ENCODE peak calls at places on chromosome 15, in five cellular contexts. X is testis, G is neuronal stem cell, V is GM23248, L is prostate gland. I is an unnamed sample.

GRCh38 chr15:39270976-39271375 is 309.9 kb upstream of the THBS1 start:
- DNase-seq in X (no peak), G (no peak), V (peak; percentile 100), L (no peak), I (peak; percentile 55)

GRCh38 chr15:92665100-92665555 is 9.6 kb upstream of the FAM174B start:
- DNase-seq in X (peak; percentile 60), G (no peak), V (peak; percentile 39), L (no peak), I (no peak)

GRCh38 chr15:69340243-69340991 is 41.7 kb downstream of the PAQR5 start:
- DNase-seq in X (no peak), G (no peak), V (no peak), L (no peak), I (no peak)

GRCh38 chr15:27482344-27482743 is 511.4 kb downstream of the GABRG3 start:
- DNase-seq in X (no peak), G (no peak), V (no peak), L (no peak), I (no peak)

GRCh38 chr15:38531509-38531908 is 33.1 kb downstream of the RASGRP1 start:
- DNase-seq in X (peak; percentile 22), G (no peak), V (peak; percentile 87), L (no peak), I (no peak)

GRCh38 chr15:89088605-89089315 is 504 bp downstream of the ABHD2 start:
- DNase-seq in X (no peak), G (no peak), V (peak; percentile 46), L (no peak), I (no peak)

GRCh38 chr15:70152070-70152480 is 54.4 kb upstream of the TLE3 start:
- DNase-seq in X (no peak), G (no peak), V (peak; percentile 22), L (peak; percentile 55), I (no peak)

GRCh38 chr15:52733078-52733477 is 53.9 kb upstream of the ATOSA start:
- DNase-seq in X (no peak), G (no peak), V (no peak), L (no peak), I (no peak)

GRCh38 chr15:67701669-67702068 is 123.6 kb upstream of the SKOR1 start:
- DNase-seq in X (peak; percentile 25), G (no peak), V (peak; percentile 60), L (no peak), I (no peak)

GRCh38 chr15:83160741-83161140 is 46.9 kb downstream of the HDGFL3 start:
- DNase-seq in X (no peak), G (no peak), V (no peak), L (no peak), I (no peak)

GRCh38 chr15:34889486-34889885 is 80.1 kb downstream of the AQR start:
- DNase-seq in X (no peak), G (no peak), V (peak; percentile 45), L (no peak), I (no peak)

DNA sequence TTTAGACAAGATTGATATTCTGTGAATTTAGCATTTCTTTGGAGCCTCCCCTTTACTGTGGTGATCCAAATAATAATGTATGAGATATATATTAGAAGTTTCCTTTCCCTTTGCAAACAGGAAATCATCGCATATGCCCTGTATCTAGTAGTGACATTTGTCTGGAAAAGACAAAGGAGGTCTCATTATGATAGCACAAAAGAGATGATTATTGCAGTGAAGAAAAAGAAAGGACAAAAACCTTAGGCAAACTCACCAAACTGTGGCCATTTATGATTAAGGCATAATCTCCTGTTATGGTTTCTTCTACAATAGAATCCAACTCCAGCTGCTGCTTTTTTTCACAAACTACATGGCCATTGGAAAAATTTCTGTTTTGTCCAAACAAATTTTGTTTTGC is 218.2 kb downstream of the ATP8B4 start:
- DNase-seq in X (no peak), G (no peak), V (peak; percentile 7), L (no peak), I (no peak)
- H3K4me1 ChIP-seq in X (peaks cover 12% of the 10 kb centered on the region), G (peaks cover 6% of the 10 kb centered on the region), V (peaks cover 74% of the 10 kb centered on the region), L (no peaks in the 10 kb centered on the region), I (no peaks in the 10 kb centered on the region)

GRCh38 chr15:90883971-90884718 is at the start of gene FES:
- DNase-seq in X (no peak), G (peak; percentile 40), V (peak; percentile 53), L (no peak), I (peak; percentile 73)

GRCh38 chr15:90882781-90883525 is 1.4 kb upstream of the FES start:
- DNase-seq in X (no peak), G (no peak), V (no peak), L (no peak), I (peak; percentile 73)

GRCh38 chr15:90881978-90882721 is 2.2 kb upstream of the FES start:
- DNase-seq in X (no peak), G (no peak), V (no peak), L (no peak), I (peak; percentile 76)

GRCh38 chr15:90884719-90885431 is 571 bp downstream of the FES start:
- DNase-seq in X (no peak), G (no peak), V (no peak), L (no peak), I (no peak)

DNA sequence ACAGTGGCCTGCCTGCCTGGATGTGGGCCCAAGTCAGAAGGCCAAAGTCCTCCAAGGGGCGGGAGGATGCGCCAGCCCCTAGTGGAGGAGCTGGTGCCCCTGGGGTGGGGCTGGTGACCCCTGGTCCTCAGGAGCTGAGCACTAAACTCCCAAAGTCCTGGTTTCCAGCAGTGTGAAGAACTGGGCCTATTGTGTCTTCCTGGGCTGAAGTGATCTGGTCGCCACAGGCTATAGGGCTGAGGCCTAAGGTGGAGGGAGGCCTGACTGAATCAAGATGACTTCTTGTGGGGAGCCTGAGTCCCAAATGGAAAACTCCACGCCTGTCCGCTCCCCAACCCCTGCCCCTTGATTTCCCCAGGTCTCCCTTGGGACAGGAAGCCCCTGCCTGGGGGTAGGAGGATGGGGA is 775 bp upstream of the FES start:
- DNase-seq in X (no peak), G (no peak), V (peak; percentile 39), L (no peak), I (peak; percentile 66)
- H3K4me3 ChIP-seq in X (no peak overlapping the region), G (no peak overlapping the region), V (peak overlapping the region; percentile 65), L (no peak overlapping the region), I (no peak overlapping the region)

DNA sequence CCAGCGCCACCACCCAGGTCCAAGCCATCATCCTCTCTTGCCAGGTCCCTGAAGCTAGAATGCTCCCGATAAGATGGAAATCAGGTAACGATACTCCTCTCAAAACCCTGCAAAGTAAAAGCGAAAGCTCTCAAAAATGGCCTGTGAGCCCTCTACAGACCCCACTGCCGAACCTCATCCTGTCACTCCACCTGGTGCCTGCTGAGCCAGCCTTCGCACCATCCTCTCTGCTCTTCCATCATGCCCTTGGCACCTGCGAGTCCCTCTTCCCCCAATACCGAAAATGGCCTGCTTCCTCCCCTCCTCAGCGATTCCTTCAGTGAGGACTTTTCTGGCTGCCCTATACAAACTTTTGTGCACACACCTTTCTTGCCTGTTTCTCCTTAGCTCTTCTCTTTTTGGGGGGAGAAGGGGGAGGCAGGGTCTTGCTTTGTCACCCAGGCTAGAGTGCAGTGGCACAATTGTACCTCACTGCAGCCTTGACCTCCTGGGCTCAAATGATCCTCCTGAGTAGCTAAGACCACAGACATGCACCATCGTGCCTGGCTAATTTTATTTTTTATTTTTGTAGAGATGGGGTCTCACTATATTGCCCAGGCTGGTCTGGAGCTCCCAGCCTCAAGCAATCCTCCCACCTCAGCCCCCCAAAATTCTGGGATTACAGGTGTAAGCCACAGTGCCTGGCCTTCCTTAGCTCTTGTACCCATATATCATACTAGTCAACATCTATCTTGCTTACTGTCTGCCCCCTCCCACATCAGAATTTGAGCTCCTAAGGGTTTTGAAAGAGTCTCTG is 3.0 kb downstream of the IDH2 start:
- DNase-seq in X (no peak), G (no peak), V (no peak), L (no peak), I (no peak)
- H3K4me1 ChIP-seq in X (peaks cover 18% of the 10 kb centered on the region), G (peaks cover 12% of the 10 kb centered on the region), V (peaks cover 42% of the 10 kb centered on the region), L (peaks cover 26% of the 10 kb centered on the region), I (peaks cover 15% of the 10 kb centered on the region)

GRCh38 chr15:66700802-66701421 is 1.1 kb upstream of the SMAD6 start:
- DNase-seq in X (peak; percentile 97), G (peak; percentile 93), V (peak; percentile 99), L (peak; percentile 96), I (peak; percentile 98)

GRCh38 chr15:66698971-66699370 is 3.1 kb upstream of the SMAD6 start:
- DNase-seq in X (no peak), G (no peak), V (no peak), L (no peak), I (no peak)

GRCh38 chr15:66702035-66702769 is at the start of gene SMAD6:
- DNase-seq in X (peak; percentile 93), G (peak; percentile 97), V (peak; percentile 98), L (peak; percentile 94), I (peak; percentile 96)

GRCh38 chr15:66701422-66702034 is 508 bp upstream of the SMAD6 start:
- DNase-seq in X (peak; percentile 53), G (peak; percentile 67), V (peak; percentile 89), L (peak; percentile 30), I (no peak)

DNA sequence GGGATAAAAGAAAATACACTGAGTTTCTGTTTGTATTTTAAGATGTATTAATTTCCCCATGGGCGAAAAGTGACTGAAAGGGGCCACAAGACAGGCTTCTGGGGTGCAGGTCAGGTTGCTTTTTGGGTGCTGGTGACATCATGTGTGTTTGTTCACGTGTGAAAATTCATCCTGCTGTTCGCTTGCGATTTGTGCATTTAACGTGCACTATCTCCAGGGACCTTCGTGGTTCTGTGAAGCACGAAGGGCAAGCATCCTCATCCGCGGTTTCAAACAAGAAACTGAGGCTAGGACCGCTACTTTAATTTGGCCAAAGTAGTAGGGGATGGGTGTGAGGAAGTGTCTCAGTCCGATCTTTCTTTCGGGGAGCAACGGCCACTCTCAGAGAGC is 1.6 kb upstream of the SMAD6 start:
- DNase-seq in X (no peak), G (no peak), V (no peak), L (no peak), I (no peak)
- H3K4me3 ChIP-seq in X (peak overlapping the region; percentile 65), G (peak overlapping the region; percentile 52), V (peak overlapping the region; percentile 75), L (peak overlapping the region; percentile 60), I (peak overlapping the region; percentile 47)

GRCh38 chr15:41603411-41603935 is 44.5 kb downstream of the TYRO3 start:
- DNase-seq in X (no peak), G (no peak), V (no peak), L (no peak), I (no peak)

GRCh38 chr15:41599061-41599460 is 40.0 kb downstream of the TYRO3 start:
- DNase-seq in X (no peak), G (no peak), V (no peak), L (no peak), I (no peak)

GRCh38 chr15:41596972-41597371 is 38.0 kb downstream of the TYRO3 start:
- DNase-seq in X (no peak), G (no peak), V (no peak), L (no peak), I (no peak)

DNA sequence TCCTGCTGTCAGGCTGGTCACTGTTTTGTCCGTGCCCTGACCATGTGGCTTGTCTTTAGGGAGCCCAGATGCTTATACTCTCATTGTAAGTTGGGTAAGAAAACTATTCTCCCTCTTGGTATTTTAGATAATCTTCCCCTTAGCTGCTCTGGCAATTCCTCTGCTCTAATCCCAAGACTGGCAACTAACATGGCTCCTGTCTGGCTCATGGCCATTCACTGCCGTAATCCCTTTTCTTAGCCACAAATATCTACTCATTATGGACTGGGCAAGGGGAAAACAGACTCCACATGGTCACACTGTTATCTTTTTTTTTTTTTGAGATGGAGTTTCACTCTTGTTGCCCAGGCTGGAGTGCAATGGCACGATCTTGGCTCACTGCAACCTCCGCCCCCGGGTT is 38.8 kb downstream of the TYRO3 start:
- DNase-seq in X (no peak), G (no peak), V (no peak), L (no peak), I (no peak)
- H3K4me1 ChIP-seq in X (no peaks in the 10 kb centered on the region), G (no peaks in the 10 kb centered on the region), V (no peaks in the 10 kb centered on the region), L (no peaks in the 10 kb centered on the region), I (peaks cover 2% of the 10 kb centered on the region)

I was measured in RWPE2.